ENCODE peak calls at places on chromosomes 1 and 21, in ten cellular contexts. D, T, Q, X, J, M, Y, E, I and U are unnamed samples.

GRCh38 chr1:16180291-16180824 is 24.5 kb upstream of the EPHA2 start:
- DNase-seq in D (no peak), T (no peak), Q (no peak), X (no peak), J (no peak), M (no peak), Y (no peak), E (peak), I (no peak), U (no peak)

GRCh38 chr1:186848509-186849130 is 19.9 kb downstream of the PLA2G4A start:
- DNase-seq in D (no peak), T (peak), Q (peak), X (no peak), J (no peak), M (no peak), Y (no peak), E (no peak), I (peak), U (no peak)

GRCh38 chr1:218829143-218829542 is 344.5 kb upstream of the LYPLAL1 start:
- DNase-seq in D (no peak), T (peak), Q (peak), X (no peak), J (no peak), M (no peak), Y (no peak), E (no peak), I (peak), U (no peak)

GRCh38 chr1:1282998-1283397 is 2.8 kb downstream of the SCNN1D start:
- DNase-seq in D (no peak), T (no peak), Q (no peak), X (no peak), J (no peak), M (no peak), Y (no peak), E (peak), I (no peak), U (no peak)

GRCh38 chr1:232648316-232648715 is 18.4 kb upstream of the SIPA1L2 start:
- DNase-seq in D (no peak), T (no peak), Q (no peak), X (no peak), J (no peak), M (no peak), Y (no peak), E (no peak), I (no peak), U (no peak)

GRCh38 chr1:17743028-17743706 is 12.0 kb upstream of the ACTL8 start:
- DNase-seq in D (no peak), T (peak), Q (no peak), X (no peak), J (no peak), M (no peak), Y (no peak), E (no peak), I (no peak), U (no peak)

GRCh38 chr1:218496561-218496960 is 151.4 kb downstream of the TGFB2 start:
- DNase-seq in D (no peak), T (peak), Q (peak), X (no peak), J (no peak), M (no peak), Y (no peak), E (peak), I (peak), U (no peak)

GRCh38 chr1:21449906-21450305 is 10.0 kb downstream of the NBPF3 start:
- DNase-seq in D (no peak), T (no peak), Q (no peak), X (no peak), J (no peak), M (no peak), Y (no peak), E (no peak), I (no peak), U (no peak)

GRCh38 chr1:52423771-52424170 is 19.4 kb downstream of the PRPF38A start:
- DNase-seq in D (no peak), T (no peak), Q (no peak), X (no peak), J (no peak), M (no peak), Y (no peak), E (no peak), I (no peak), U (peak)

GRCh38 chr1:237492359-237492758 is 398.4 kb downstream of the ZP4 start:
- DNase-seq in D (no peak), T (no peak), Q (no peak), X (no peak), J (no peak), M (no peak), Y (peak), E (no peak), I (no peak), U (no peak)

GRCh38 chr1:63087966-63088365 is 234.4 kb upstream of the FOXD3 start:
- DNase-seq in D (no peak), T (peak), Q (no peak), X (no peak), J (no peak), M (no peak), Y (peak), E (no peak), I (peak), U (no peak)

GRCh38 chr1:57222307-57222706 is 201.6 kb downstream of the DAB1 start:
- DNase-seq in D (no peak), T (no peak), Q (no peak), X (no peak), J (no peak), M (no peak), Y (no peak), E (no peak), I (no peak), U (no peak)

GRCh38 chr1:47564570-47564969 is 126.7 kb downstream of the FOXD2 start:
- DNase-seq in D (no peak), T (no peak), Q (no peak), X (no peak), J (no peak), M (no peak), Y (peak), E (no peak), I (no peak), U (no peak)

GRCh38 chr1:15836772-15837669 is 10.5 kb upstream of the SPEN start:
- DNase-seq in D (peak), T (no peak), Q (no peak), X (no peak), J (peak), M (no peak), Y (peak), E (no peak), I (no peak), U (peak)

GRCh38 chr1:90707363-90707710 is 9.8 kb downstream of the BARHL2 start:
- DNase-seq in D (peak), T (peak), Q (peak), X (no peak), J (no peak), M (peak), Y (peak), E (no peak), I (peak), U (no peak)

GRCh38 chr1:157201767-157202166 is 63.6 kb upstream of the ETV3 start:
- DNase-seq in D (peak), T (no peak), Q (no peak), X (no peak), J (no peak), M (no peak), Y (no peak), E (no peak), I (no peak), U (no peak)

GRCh38 chr1:58783090-58783992 is 506 bp downstream of the JUN start:
- DNase-seq in D (peak), T (peak), Q (peak), X (peak), J (peak), M (peak), Y (peak), E (no peak), I (peak), U (peak)

GRCh38 chr1:35557118-35557610 is at the start of gene KIAA0319L:
- DNase-seq in D (peak), T (no peak), Q (peak), X (peak), J (peak), M (no peak), Y (peak), E (no peak), I (no peak), U (no peak)

GRCh38 chr1:84796201-84796600 is 96.8 kb downstream of the LPAR3 start:
- DNase-seq in D (no peak), T (no peak), Q (no peak), X (no peak), J (no peak), M (no peak), Y (no peak), E (no peak), I (no peak), U (no peak)

GRCh38 chr1:54816951-54817350 is 15.8 kb upstream of the TTC22 start:
- DNase-seq in D (no peak), T (no peak), Q (no peak), X (no peak), J (no peak), M (no peak), Y (no peak), E (no peak), I (no peak), U (no peak)

GRCh38 chr1:47911892-47912291 is 85.3 kb downstream of the TRABD2B start:
- DNase-seq in D (no peak), T (no peak), Q (no peak), X (no peak), J (no peak), M (no peak), Y (no peak), E (no peak), I (no peak), U (no peak)

GRCh38 chr1:205438213-205439158 is 16.6 kb upstream of the LEMD1 start:
- DNase-seq in D (peak), T (peak), Q (peak), X (peak), J (peak), M (peak), Y (no peak), E (no peak), I (peak), U (no peak)

GRCh38 chr1:63112155-63112914 is 210.0 kb upstream of the FOXD3 start:
- DNase-seq in D (no peak), T (peak), Q (no peak), X (no peak), J (no peak), M (no peak), Y (no peak), E (peak), I (peak), U (no peak)

GRCh38 chr1:13892671-13893325 is 192.8 kb downstream of the PRDM2 start:
- DNase-seq in D (no peak), T (peak), Q (no peak), X (no peak), J (no peak), M (peak), Y (peak), E (no peak), I (no peak), U (no peak)

GRCh38 chr1:201714542-201715276 is 114.2 kb upstream of the IPO9 start:
- DNase-seq in D (peak), T (peak), Q (peak), X (peak), J (no peak), M (no peak), Y (no peak), E (peak), I (peak), U (no peak)

GRCh38 chr1:239976130-239976968 is 115.3 kb upstream of the FMN2 start:
- DNase-seq in D (no peak), T (peak), Q (peak), X (peak), J (no peak), M (peak), Y (peak), E (peak), I (peak), U (peak)

GRCh38 chr1:53470155-53470554 is 11.0 kb downstream of the DMRTB1 start:
- DNase-seq in D (peak), T (peak), Q (peak), X (peak), J (no peak), M (peak), Y (peak), E (peak), I (peak), U (no peak)

GRCh38 chr1:109204484-109204883 is 9.2 kb upstream of the SARS1 start:
- DNase-seq in D (no peak), T (no peak), Q (no peak), X (no peak), J (no peak), M (no peak), Y (no peak), E (no peak), I (no peak), U (no peak)

GRCh38 chr1:109198745-109199144 is 15.0 kb upstream of the SARS1 start:
- DNase-seq in D (no peak), T (no peak), Q (no peak), X (no peak), J (no peak), M (no peak), Y (no peak), E (no peak), I (peak), U (no peak)

GRCh38 chr1:109199710-109200109 is 14.0 kb upstream of the SARS1 start:
- DNase-seq in D (no peak), T (no peak), Q (no peak), X (no peak), J (no peak), M (no peak), Y (no peak), E (no peak), I (no peak), U (no peak)

GRCh38 chr1:109198043-109198695 is 15.5 kb upstream of the SARS1 start:
- DNase-seq in D (no peak), T (peak), Q (no peak), X (peak), J (no peak), M (no peak), Y (no peak), E (peak), I (peak), U (no peak)

GRCh38 chr1:109201123-109201703 is 12.5 kb upstream of the SARS1 start:
- DNase-seq in D (peak), T (peak), Q (peak), X (no peak), J (no peak), M (no peak), Y (peak), E (peak), I (peak), U (no peak)
- TF ChIP-seq CTCF in D (peak), T (peak), Q (peak), X (peak), J (peak), M (no peak), Y (peak), E (peak), I (peak), U (peak)

DNA sequence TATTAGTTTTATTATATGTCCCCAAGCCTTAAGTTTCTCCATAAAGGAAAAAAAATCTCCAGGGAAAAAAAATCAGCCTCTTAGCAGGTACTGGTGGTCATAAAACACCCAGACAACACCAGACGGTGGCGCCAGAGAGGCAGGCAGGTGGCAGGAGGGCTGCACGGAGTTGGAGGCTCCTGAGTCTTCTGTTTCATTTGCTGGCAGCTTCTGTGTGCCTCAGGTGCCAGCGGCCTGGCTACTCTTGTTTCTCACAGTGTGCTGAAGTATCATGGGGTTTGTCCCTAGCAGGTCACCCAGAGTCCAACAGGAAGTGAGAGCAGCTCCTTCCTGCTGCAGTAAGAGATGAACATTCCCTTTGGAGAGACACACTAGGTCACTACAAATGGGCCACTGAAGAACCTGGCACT is 123.3 kb upstream of the GADD45A start:
- DNase-seq in D (peak), T (peak), Q (peak), X (peak), J (peak), M (peak), Y (peak), E (peak), I (peak), U (peak)
- TF ChIP-seq CTCF in D (peak), T (peak), Q (peak), X (peak), J (peak), M (peak), Y (peak), E (peak), I (peak), U (peak)

GRCh38 chr1:37509181-37509580 is 5.4 kb downstream of the MEAF6 start:
- DNase-seq in D (no peak), T (no peak), Q (no peak), X (no peak), J (no peak), M (no peak), Y (no peak), E (no peak), I (peak), U (no peak)
- TF ChIP-seq CTCF in D (no peak), T (peak), Q (no peak), X (no peak), J (no peak), M (no peak), Y (peak), E (peak), I (peak), U (no peak)

GRCh38 chr1:147492207-147492606 is 49.1 kb upstream of the BCL9 start:
- DNase-seq in D (no peak), T (no peak), Q (no peak), X (no peak), J (no peak), M (no peak), Y (no peak), E (no peak), I (no peak), U (no peak)
- TF ChIP-seq CTCF in D (no peak), T (no peak), Q (no peak), X (no peak), J (peak), M (no peak), Y (no peak), E (no peak), I (no peak), U (no peak)

DNA sequence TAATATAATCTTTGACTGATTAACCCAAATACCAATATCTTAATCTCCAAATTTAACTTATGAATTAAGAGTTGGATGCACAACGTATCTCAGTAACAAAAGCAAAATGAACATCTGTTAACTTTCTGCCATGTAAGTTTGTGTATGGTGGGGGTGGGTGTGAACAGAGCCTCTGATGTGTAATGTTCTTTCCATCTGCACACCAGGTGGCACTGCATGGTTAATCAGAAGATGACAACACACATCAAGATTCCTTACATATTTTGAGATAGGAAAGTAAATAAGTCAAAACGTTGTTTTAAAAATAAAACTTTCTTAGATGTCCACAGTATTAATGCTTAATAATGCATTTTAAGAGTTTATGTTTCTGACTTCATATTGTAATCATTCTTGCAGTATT is 251.9 kb downstream of the DPYD start:
- DNase-seq in D (no peak), T (peak), Q (peak), X (no peak), J (no peak), M (no peak), Y (no peak), E (peak), I (peak), U (no peak)
- TF ChIP-seq CTCF in D (no peak), T (no peak), Q (no peak), X (no peak), J (peak), M (no peak), Y (no peak), E (peak), I (peak), U (no peak)

DNA sequence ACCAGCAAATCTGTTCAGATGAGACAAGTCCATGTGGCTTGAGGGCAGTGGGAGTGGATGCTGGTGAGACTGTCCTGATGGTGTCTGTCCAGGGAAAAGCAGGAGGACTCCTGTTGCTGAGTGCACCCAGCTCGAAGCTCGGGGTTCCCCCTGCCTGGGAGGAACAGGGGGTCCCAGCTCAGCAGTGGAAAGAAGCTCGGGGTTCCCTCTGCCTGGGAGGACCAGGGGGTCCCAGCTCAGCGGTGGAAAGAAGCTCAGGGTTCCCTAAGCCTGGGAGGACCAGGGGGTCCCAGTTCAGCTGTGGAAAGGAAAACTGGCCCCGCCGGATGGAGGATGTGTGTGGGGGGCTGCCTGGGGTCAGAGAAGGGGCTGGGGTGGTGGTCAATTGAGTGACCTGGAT is 39.1 kb downstream of the CRYAA start:
- DNase-seq in D (no peak), T (no peak), Q (no peak), X (no peak), J (no peak), M (no peak), Y (no peak), E (no peak), I (no peak), U (no peak)
- TF ChIP-seq CTCF in D (no peak), T (no peak), Q (no peak), X (no peak), J (no peak), M (no peak), Y (no peak), E (no peak), I (no peak), U (no peak)

DNA sequence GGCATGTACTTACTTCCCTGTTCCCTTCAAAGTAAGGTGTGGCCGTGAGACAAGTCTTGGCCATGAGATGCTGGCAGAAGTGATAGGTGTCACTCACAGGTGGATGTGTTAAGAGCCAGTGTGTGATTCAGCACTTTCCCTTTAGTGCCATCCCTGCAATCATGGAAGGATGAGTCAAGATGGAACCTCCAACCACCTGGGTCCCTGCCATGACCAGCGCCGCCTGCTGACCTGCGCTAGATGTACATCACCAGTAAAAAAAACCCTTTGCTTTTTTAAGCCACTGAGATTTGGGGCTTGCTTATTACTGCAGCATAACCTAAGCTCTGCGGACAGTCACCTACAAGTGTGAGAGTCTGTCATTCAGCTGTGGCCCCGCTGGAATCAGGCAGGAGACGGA is 71.7 kb downstream of the TOMM20 start:
- DNase-seq in D (no peak), T (no peak), Q (no peak), X (no peak), J (no peak), M (no peak), Y (no peak), E (no peak), I (no peak), U (no peak)
- TF ChIP-seq CTCF in D (no peak), T (no peak), Q (no peak), X (no peak), J (no peak), M (no peak), Y (peak), E (no peak), I (no peak), U (no peak)